ENCODE peak calls at places on chromosomes 5 and 9, in ten cellular contexts. P, F, I, Q, M, W, B, X, N and D are unnamed samples. For H3K4me1, the result is how much of the 10 kb centered on the place peaks cover.

GRCh38 chr5:10479226-10479721 is 37.6 kb downstream of the ROPN1L start:
- DNase-seq in P (no peak), F (no peak), I (peak), Q (no peak), M (no peak), W (no peak), B (peak), X (peak), N (peak), D (no peak)

GRCh38 chr5:66477591-66477990 is 118.6 kb upstream of the MAST4 start:
- DNase-seq in P (peak), F (no peak), I (no peak), Q (no peak), M (peak), W (no peak), B (no peak), X (no peak), N (no peak), D (no peak)

GRCh38 chr5:81268797-81269196 is 32.6 kb upstream of the ZCCHC9 start:
- DNase-seq in P (no peak), F (no peak), I (no peak), Q (no peak), M (no peak), W (no peak), B (peak), X (peak), N (no peak), D (no peak)

GRCh38 chr5:7815757-7816534 is 35.0 kb downstream of the CFAP90 start:
- DNase-seq in P (peak), F (peak), I (peak), Q (peak), M (peak), W (peak), B (peak), X (peak), N (peak), D (peak)

GRCh38 chr9:23743041-23743440 is 83.0 kb downstream of the ELAVL2 start:
- DNase-seq in P (no peak), F (no peak), I (no peak), Q (no peak), M (no peak), W (no peak), B (no peak), X (no peak), N (no peak), D (no peak)

GRCh38 chr9:116499986-116500871 is 186.9 kb upstream of the TRIM32 start:
- DNase-seq in P (no peak), F (no peak), I (no peak), Q (no peak), M (no peak), W (no peak), B (peak), X (peak), N (no peak), D (no peak)

GRCh38 chr5:16666861-16667481 is 50.2 kb upstream of the RETREG1 start:
- DNase-seq in P (peak), F (peak), I (peak), Q (no peak), M (peak), W (no peak), B (no peak), X (peak), N (no peak), D (no peak)

GRCh38 chr5:131109540-131110255 is 55.4 kb downstream of the HINT1 start:
- DNase-seq in P (no peak), F (peak), I (no peak), Q (no peak), M (no peak), W (no peak), B (peak), X (peak), N (no peak), D (no peak)

GRCh38 chr5:157506981-157507780 is 47.2 kb downstream of the NIPAL4 start:
- DNase-seq in P (no peak), F (no peak), I (peak), Q (peak), M (no peak), W (no peak), B (peak), X (peak), N (no peak), D (no peak)

GRCh38 chr5:164353155-164353554 is 847.7 kb downstream of the MAT2B start:
- DNase-seq in P (no peak), F (no peak), I (no peak), Q (no peak), M (no peak), W (no peak), B (peak), X (peak), N (no peak), D (no peak)

GRCh38 chr9:115437418-115437817 is 319.5 kb upstream of the TNC start:
- DNase-seq in P (no peak), F (no peak), I (no peak), Q (no peak), M (no peak), W (no peak), B (no peak), X (no peak), N (no peak), D (no peak)

GRCh38 chr5:57676228-57677098 is 193.9 kb upstream of the ACTBL2 start:
- DNase-seq in P (no peak), F (no peak), I (no peak), Q (no peak), M (no peak), W (no peak), B (no peak), X (peak), N (no peak), D (no peak)

GRCh38 chr5:168434746-168435321 is 51.4 kb upstream of the RARS1 start:
- DNase-seq in P (no peak), F (no peak), I (no peak), Q (no peak), M (no peak), W (no peak), B (no peak), X (no peak), N (no peak), D (no peak)

GRCh38 chr5:156920042-156920860 is 42.8 kb downstream of the TIMD4 start:
- DNase-seq in P (no peak), F (no peak), I (peak), Q (no peak), M (no peak), W (no peak), B (no peak), X (no peak), N (no peak), D (no peak)

GRCh38 chr9:107932036-107932435 is 442.5 kb upstream of the KLF4 start:
- DNase-seq in P (no peak), F (no peak), I (no peak), Q (no peak), M (no peak), W (no peak), B (peak), X (peak), N (no peak), D (no peak)

GRCh38 chr9:14760060-14760459 is 37.5 kb upstream of the CER1 start:
- DNase-seq in P (no peak), F (no peak), I (no peak), Q (no peak), M (no peak), W (no peak), B (no peak), X (no peak), N (no peak), D (no peak)

GRCh38 chr5:9268226-9268625 is 277.6 kb downstream of the SEMA5A start:
- DNase-seq in P (no peak), F (no peak), I (no peak), Q (no peak), M (no peak), W (no peak), B (no peak), X (peak), N (no peak), D (no peak)

GRCh38 chr9:38047301-38048251 is 21.5 kb downstream of the SHB start:
- DNase-seq in P (peak), F (no peak), I (peak), Q (peak), M (peak), W (peak), B (peak), X (peak), N (peak), D (peak)

GRCh38 chr5:65722575-65723424 is 795 bp downstream of the NLN start:
- DNase-seq in P (no peak), F (peak), I (no peak), Q (no peak), M (no peak), W (no peak), B (peak), X (peak), N (no peak), D (peak)

GRCh38 chr5:95718203-95718602 is 12.9 kb upstream of the RHOBTB3 start:
- DNase-seq in P (no peak), F (no peak), I (no peak), Q (no peak), M (no peak), W (no peak), B (peak), X (no peak), N (no peak), D (no peak)

GRCh38 chr9:91419222-91420191 is 4.1 kb downstream of the NFIL3 start:
- DNase-seq in P (no peak), F (no peak), I (peak), Q (peak), M (peak), W (peak), B (peak), X (peak), N (peak), D (peak)

GRCh38 chr9:133117271-133118178 is 3.5 kb downstream of the RALGDS start:
- DNase-seq in P (peak), F (peak), I (no peak), Q (no peak), M (peak), W (peak), B (no peak), X (peak), N (peak), D (peak)

GRCh38 chr5:63247651-63248050 is 669.0 kb downstream of the LRRC70 start:
- DNase-seq in P (no peak), F (no peak), I (no peak), Q (no peak), M (no peak), W (no peak), B (peak), X (no peak), N (no peak), D (no peak)

GRCh38 chr5:54634089-54634488 is 116.5 kb downstream of the SNX18 start:
- DNase-seq in P (no peak), F (no peak), I (no peak), Q (no peak), M (no peak), W (no peak), B (no peak), X (no peak), N (no peak), D (no peak)

GRCh38 chr9:33329996-33330395 is 39.7 kb downstream of the NFX1 start:
- DNase-seq in P (no peak), F (no peak), I (peak), Q (no peak), M (no peak), W (no peak), B (peak), X (peak), N (no peak), D (no peak)

GRCh38 chr9:108241384-108241783 is 614.4 kb downstream of the ACTL7B start:
- DNase-seq in P (no peak), F (peak), I (no peak), Q (no peak), M (no peak), W (no peak), B (no peak), X (no peak), N (no peak), D (no peak)

GRCh38 chr5:157748740-157749461 is 5.4 kb downstream of the LSM11 start:
- DNase-seq in P (no peak), F (no peak), I (no peak), Q (no peak), M (no peak), W (no peak), B (peak), X (peak), N (no peak), D (no peak)

GRCh38 chr5:90983748-90984147 is 399.4 kb downstream of the ARRDC3 start:
- DNase-seq in P (no peak), F (no peak), I (no peak), Q (no peak), M (no peak), W (no peak), B (peak), X (peak), N (no peak), D (no peak)

GRCh38 chr5:38598994-38599611 is 42.7 kb upstream of the LIFR start:
- DNase-seq in P (no peak), F (no peak), I (no peak), Q (no peak), M (no peak), W (no peak), B (peak), X (peak), N (no peak), D (no peak)

GRCh38 chr5:40834391-40834848 is 602 bp downstream of the RPL37 start:
- DNase-seq in P (no peak), F (no peak), I (peak), Q (no peak), M (no peak), W (no peak), B (peak), X (peak), N (no peak), D (no peak)

GRCh38 chr5:59660737-59661136 is 232.8 kb downstream of the PDE4D start:
- DNase-seq in P (no peak), F (no peak), I (no peak), Q (no peak), M (no peak), W (no peak), B (peak), X (peak), N (no peak), D (no peak)

GRCh38 chr5:131450941-131451340 is 184.1 kb downstream of the RAPGEF6 start:
- DNase-seq in P (no peak), F (no peak), I (no peak), Q (no peak), M (no peak), W (no peak), B (no peak), X (no peak), N (no peak), D (no peak)

GRCh38 chr9:78292716-78293497 is 4.0 kb upstream of the PSAT1 start:
- DNase-seq in P (no peak), F (no peak), I (no peak), Q (no peak), M (no peak), W (no peak), B (no peak), X (no peak), N (no peak), D (no peak)

GRCh38 chr9:104907278-104907951 is 20.5 kb downstream of the ABCA1 start:
- DNase-seq in P (no peak), F (no peak), I (no peak), Q (no peak), M (peak), W (peak), B (peak), X (peak), N (no peak), D (no peak)

GRCh38 chr5:151139015-151139414 is 18.6 kb downstream of the ANXA6 start:
- DNase-seq in P (no peak), F (no peak), I (no peak), Q (no peak), M (no peak), W (no peak), B (no peak), X (no peak), N (no peak), D (no peak)

GRCh38 chr9:128081052-128081451 is 13.0 kb downstream of the SLC25A25 start:
- DNase-seq in P (no peak), F (peak), I (no peak), Q (no peak), M (no peak), W (peak), B (peak), X (peak), N (no peak), D (no peak)

GRCh38 chr5:118253401-118254061 is 734.8 kb downstream of the DTWD2 start:
- DNase-seq in P (no peak), F (no peak), I (no peak), Q (no peak), M (no peak), W (no peak), B (no peak), X (no peak), N (no peak), D (no peak)

GRCh38 chr5:134893748-134894505 is 11.0 kb upstream of the PCBD2 start:
- DNase-seq in P (no peak), F (no peak), I (no peak), Q (no peak), M (no peak), W (no peak), B (no peak), X (no peak), N (no peak), D (no peak)
- H3K4me1 ChIP-seq in P (under half), F (under half), I (under half), Q (under half), M (under half), W (under half), B (under half), X (under half), N (under half), D (under half)

DNA sequence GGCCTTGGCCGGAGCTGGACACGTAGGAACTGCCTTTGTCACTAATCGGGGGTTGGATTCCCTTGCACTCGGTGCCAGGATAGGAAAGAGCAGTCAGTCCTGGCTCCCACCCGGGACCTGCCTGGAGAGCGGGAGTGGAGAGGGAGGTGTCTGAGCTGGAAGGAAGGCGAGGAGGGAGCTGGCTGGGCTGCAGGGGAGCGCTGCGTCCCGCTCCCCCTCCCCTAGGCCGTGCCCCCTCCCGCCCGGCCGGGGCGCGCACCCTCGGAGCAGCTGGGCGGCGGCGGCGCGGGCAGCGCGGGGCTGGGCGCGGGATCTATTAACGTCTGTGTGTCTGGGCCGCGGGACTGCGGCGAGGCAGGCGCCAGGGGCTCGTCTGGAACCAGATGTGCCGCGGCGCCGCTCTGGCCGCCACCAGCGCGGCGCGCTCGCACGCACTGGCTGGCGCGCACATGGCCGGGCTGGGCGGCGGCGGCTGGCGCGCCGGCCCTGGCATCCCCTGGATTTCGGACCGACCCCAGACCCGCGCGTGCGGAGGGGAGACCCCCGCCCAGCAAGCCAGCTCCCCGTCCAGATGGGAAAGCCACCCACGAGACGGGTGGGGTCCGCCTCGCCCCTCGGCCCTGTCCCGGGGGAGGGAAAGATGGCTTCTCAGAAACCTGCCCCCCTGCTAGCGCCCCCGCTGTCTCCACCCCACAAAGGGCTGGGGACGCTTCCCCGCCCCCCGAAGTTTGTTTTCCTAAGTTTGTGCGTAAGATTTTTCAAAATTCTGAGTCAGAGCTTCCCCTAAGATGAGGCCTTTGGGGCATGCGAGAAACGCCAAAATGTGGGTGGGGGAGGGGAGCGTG is 31.9 kb downstream of the PRRX2 start:
- DNase-seq in P (peak), F (peak), I (peak), Q (peak), M (peak), W (peak), B (peak), X (peak), N (no peak), D (peak)
- H3K4me1 ChIP-seq in P (under half), F (under half), I (under half), Q (under half), M (under half), W (under half), B (under half), X (under half), N (under half), D (under half)

DNA sequence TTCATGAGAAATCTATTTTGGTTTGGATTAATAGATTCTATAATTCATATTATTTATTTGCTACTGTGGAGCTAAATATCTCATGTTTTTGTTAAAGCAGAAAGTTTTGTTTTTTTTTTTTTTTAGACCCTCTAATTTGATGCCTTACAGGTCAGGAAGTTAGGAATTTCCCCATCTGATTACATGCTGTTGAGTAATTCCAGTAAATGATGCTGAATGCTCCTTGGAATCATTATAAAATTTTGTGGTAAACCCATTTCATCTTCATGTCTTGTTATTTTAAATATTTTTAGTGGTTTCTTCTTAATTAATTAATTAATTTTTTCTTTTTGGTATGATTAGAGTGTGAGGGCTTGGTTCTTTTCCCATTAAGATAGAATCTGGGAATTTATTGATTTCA is 35.6 kb downstream of the NNT start:
- DNase-seq in P (no peak), F (no peak), I (no peak), Q (no peak), M (no peak), W (no peak), B (no peak), X (peak), N (no peak), D (no peak)
- H3K4me1 ChIP-seq in P (half or more), F (under half), I (under half), Q (under half), M (under half), W (under half), B (under half), X (under half), N (under half), D (under half)

DNA sequence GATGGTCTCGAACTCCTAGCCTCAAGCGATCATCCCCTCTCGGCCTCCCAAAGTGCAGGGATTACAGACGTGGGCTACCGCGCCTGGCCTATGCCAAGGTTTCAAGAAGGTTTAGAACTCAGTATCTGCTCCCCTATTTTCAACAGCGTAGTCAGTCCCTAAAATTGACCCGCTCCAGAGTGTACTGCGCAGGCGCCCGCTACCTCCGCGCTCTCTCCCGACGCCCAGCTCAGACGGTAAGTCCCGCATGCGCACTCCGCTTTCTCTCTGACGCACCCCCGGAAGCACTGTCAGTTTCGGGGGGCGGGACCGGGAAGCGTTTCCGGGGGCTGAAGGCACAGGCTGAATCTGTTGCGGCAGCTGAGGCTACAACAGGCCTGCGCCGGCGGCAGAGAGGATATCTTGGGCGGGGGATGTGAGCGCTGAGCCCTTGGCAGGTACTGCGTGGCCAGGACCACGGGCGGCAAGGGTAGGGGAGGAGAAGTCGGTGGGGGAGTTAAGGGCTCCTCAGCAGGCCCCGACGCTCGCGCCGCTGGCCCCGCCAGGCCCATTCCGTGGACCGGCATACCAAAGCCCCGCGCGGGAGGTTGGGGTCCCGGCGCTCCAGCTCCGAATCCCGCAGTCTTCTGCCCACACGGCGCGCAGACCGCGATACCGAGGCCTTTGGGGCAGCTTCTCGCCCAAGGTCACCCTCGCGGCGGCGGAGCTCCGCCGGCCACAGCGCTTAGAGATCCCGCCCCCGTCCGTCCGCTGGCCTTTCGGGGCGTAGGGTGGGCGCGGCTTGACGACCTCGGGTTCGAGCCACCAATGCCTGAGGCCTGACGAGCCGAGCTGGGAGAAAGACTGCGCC is at the start of gene ZBTB43:
- DNase-seq in P (peak), F (peak), I (peak), Q (peak), M (peak), W (peak), B (peak), X (peak), N (peak), D (peak)
- H3K4me1 ChIP-seq in P (half or more), F (under half), I (under half), Q (under half), M (under half), W (under half), B (under half), X (under half), N (under half), D (under half)

GRCh38 chr9:70412678-70413426 is 1.6 kb downstream of the KLF9 start:
- DNase-seq in P (peak), F (peak), I (peak), Q (peak), M (peak), W (peak), B (peak), X (peak), N (peak), D (peak)

GRCh38 chr9:70411930-70412677 is 2.4 kb downstream of the KLF9 start:
- DNase-seq in P (peak), F (peak), I (peak), Q (peak), M (peak), W (peak), B (peak), X (peak), N (peak), D (peak)

GRCh38 chr9:70415041-70415440 is 584 bp upstream of the KLF9 start:
- DNase-seq in P (no peak), F (no peak), I (no peak), Q (no peak), M (no peak), W (no peak), B (peak), X (no peak), N (no peak), D (no peak)

GRCh38 chr9:70413798-70414775 is at the start of gene KLF9:
- DNase-seq in P (peak), F (peak), I (peak), Q (peak), M (peak), W (peak), B (peak), X (peak), N (peak), D (peak)

GRCh38 chr9:70413427-70413797 is 1.0 kb downstream of the KLF9 start:
- DNase-seq in P (peak), F (peak), I (no peak), Q (no peak), M (peak), W (no peak), B (no peak), X (no peak), N (no peak), D (no peak)
- H3K4me1 ChIP-seq in P (half or more), F (under half), I (under half), Q (under half), M (under half), W (under half), B (under half), X (under half), N (half or more), D (under half)